ENCODE peak calls at places on chromosomes 11 and 22, in nine cellular contexts. W is NB4; Y is SJSA1; U is HCEC 1CT; B is effector CD4-positive, alpha-beta T cell; Q is AG10803; O is progenitor cell of endocrine pancreas; G is AG09319; Z is GM03348. P is an unnamed sample.

GRCh38 chr11:111001091-111001430 is 244.5 kb upstream of the POU2AF2 start:
- DNase-seq in W (no peak), Y (no peak), U (no peak), B (no peak), Q (peak; percentile 76), O (no peak), G (peak; percentile 71), Z (no peak), P (no peak)

GRCh38 chr11:20016526-20016925 is 143.7 kb downstream of the DBX1 start:
- DNase-seq in W (no peak), Y (no peak), U (no peak), B (no peak), Q (no peak), O (no peak), G (no peak), Z (no peak), P (no peak)

GRCh38 chr11:114250993-114251796 is 45.0 kb upstream of the NNMT start:
- DNase-seq in W (no peak), Y (no peak), U (no peak), B (no peak), Q (no peak), O (no peak), G (no peak), Z (no peak), P (no peak)

GRCh38 chr11:65852508-65853248 is 5.3 kb downstream of the CFL1 start:
- DNase-seq in W (no peak), Y (no peak), U (no peak), B (no peak), Q (no peak), O (no peak), G (no peak), Z (no peak), P (no peak)

GRCh38 chr11:132119573-132119972 is 749.2 kb downstream of the NTM start:
- DNase-seq in W (no peak), Y (no peak), U (no peak), B (no peak), Q (no peak), O (no peak), G (no peak), Z (no peak), P (no peak)

GRCh38 chr22:34111210-34111824 is 191.0 kb upstream of the LARGE1 start:
- DNase-seq in W (peak; percentile 43), Y (no peak), U (no peak), B (no peak), Q (peak; percentile 11), O (peak; percentile 23), G (no peak), Z (peak; percentile 69), P (no peak)

GRCh38 chr11:128437137-128437536 is 150.2 kb downstream of the ETS1 start:
- DNase-seq in W (no peak), Y (no peak), U (no peak), B (no peak), Q (peak; percentile 79), O (no peak), G (peak; percentile 73), Z (peak; percentile 56), P (no peak)

GRCh38 chr11:34860034-34860433 is 56.1 kb downstream of the APIP start:
- DNase-seq in W (no peak), Y (no peak), U (no peak), B (no peak), Q (no peak), O (no peak), G (no peak), Z (peak; percentile 11), P (no peak)

GRCh38 chr11:10305964-10306918 is 1.4 kb downstream of the ADM start:
- DNase-seq in W (peak; percentile 65), Y (no peak), U (no peak), B (no peak), Q (peak; percentile 36), O (no peak), G (no peak), Z (peak; percentile 49), P (no peak)

GRCh38 chr11:2275334-2276279 is 5.2 kb upstream of the ASCL2 start:
- DNase-seq in W (no peak), Y (peak; percentile 42), U (no peak), B (no peak), Q (no peak), O (no peak), G (no peak), Z (no peak), P (no peak)

GRCh38 chr11:36398261-36398953 is 102.3 kb downstream of the PRR5L start:
- DNase-seq in W (no peak), Y (no peak), U (no peak), B (no peak), Q (no peak), O (no peak), G (no peak), Z (no peak), P (peak; percentile 20)

GRCh38 chr22:48234011-48234410 is 1471.6 kb downstream of the TBC1D22A start:
- DNase-seq in W (no peak), Y (peak; percentile 31), U (no peak), B (no peak), Q (peak; percentile 1), O (no peak), G (no peak), Z (no peak), P (no peak)

GRCh38 chr11:73140213-73141030 is 1.7 kb downstream of the FCHSD2 start:
- DNase-seq in W (peak; percentile 43), Y (no peak), U (peak; percentile 39), B (no peak), Q (peak; percentile 29), O (no peak), G (no peak), Z (peak; percentile 57), P (no peak)

GRCh38 chr22:25359601-25360261 is 140.3 kb downstream of the CRYBB2 start:
- DNase-seq in W (no peak), Y (no peak), U (no peak), B (no peak), Q (no peak), O (no peak), G (no peak), Z (no peak), P (no peak)

GRCh38 chr11:115423728-115424459 is 80.3 kb downstream of the CADM1 start:
- DNase-seq in W (no peak), Y (no peak), U (no peak), B (no peak), Q (no peak), O (no peak), G (no peak), Z (no peak), P (no peak)

GRCh38 chr11:12272821-12273617 is 104.4 kb upstream of the PARVA start:
- DNase-seq in W (no peak), Y (peak; percentile 75), U (peak; percentile 19), B (no peak), Q (peak; percentile 60), O (no peak), G (no peak), Z (peak; percentile 49), P (no peak)

GRCh38 chr11:44456544-44457270 is 108.8 kb upstream of the CD82 start:
- DNase-seq in W (peak; percentile 19), Y (peak; percentile 42), U (no peak), B (no peak), Q (no peak), O (no peak), G (no peak), Z (no peak), P (no peak)

GRCh38 chr11:132686827-132687370 is 845.4 kb downstream of the OPCML start:
- DNase-seq in W (no peak), Y (no peak), U (no peak), B (no peak), Q (no peak), O (no peak), G (no peak), Z (no peak), P (no peak)

GRCh38 chr11:26974068-26974790 is 19.7 kb upstream of the FIBIN start:
- DNase-seq in W (no peak), Y (no peak), U (peak; percentile 93), B (no peak), Q (peak; percentile 72), O (no peak), G (peak; percentile 51), Z (no peak), P (no peak)

GRCh38 chr11:76185511-76185910 is 20.8 kb downstream of the WNT11 start:
- DNase-seq in W (no peak), Y (no peak), U (no peak), B (no peak), Q (no peak), O (no peak), G (no peak), Z (no peak), P (no peak)

GRCh38 chr11:69294621-69295078 is 695 bp downstream of the MYEOV start:
- DNase-seq in W (no peak), Y (no peak), U (no peak), B (no peak), Q (no peak), O (no peak), G (no peak), Z (no peak), P (no peak)

GRCh38 chr22:37454857-37455686 is 27.8 kb upstream of the ELFN2 start:
- DNase-seq in W (peak; percentile 55), Y (peak; percentile 92), U (peak; percentile 79), B (no peak), Q (peak; percentile 76), O (no peak), G (no peak), Z (peak; percentile 76), P (no peak)

GRCh38 chr11:73551697-73552096 is 46.2 kb downstream of the FAM168A start:
- DNase-seq in W (no peak), Y (no peak), U (no peak), B (no peak), Q (no peak), O (no peak), G (no peak), Z (no peak), P (no peak)

GRCh38 chr11:61897387-61898246 is 6.3 kb upstream of the FADS3 start:
- DNase-seq in W (peak; percentile 85), Y (peak; percentile 88), U (peak; percentile 29), B (peak; percentile 72), Q (peak; percentile 55), O (peak; percentile 88), G (no peak), Z (peak; percentile 91), P (peak; percentile 56)

GRCh38 chr22:27032121-27032761 is 374.9 kb downstream of the MIAT start:
- DNase-seq in W (peak; percentile 7), Y (no peak), U (no peak), B (no peak), Q (no peak), O (no peak), G (no peak), Z (peak; percentile 30), P (peak; percentile 76)

GRCh38 chr11:76318744-76319384 is 62.1 kb downstream of the THAP12 start:
- DNase-seq in W (peak; percentile 83), Y (peak; percentile 54), U (peak; percentile 54), B (peak; percentile 86), Q (peak; percentile 54), O (peak; percentile 82), G (peak; percentile 23), Z (peak; percentile 89), P (peak; percentile 87)

GRCh38 chr22:27220349-27220748 is 563.0 kb downstream of the MIAT start:
- DNase-seq in W (no peak), Y (no peak), U (peak; percentile 5), B (no peak), Q (peak; percentile 92), O (no peak), G (no peak), Z (peak; percentile 79), P (no peak)

GRCh38 chr22:34099278-34099677 is 179.0 kb upstream of the LARGE1 start:
- DNase-seq in W (no peak), Y (no peak), U (no peak), B (no peak), Q (no peak), O (no peak), G (no peak), Z (no peak), P (no peak)

GRCh38 chr22:29400576-29400975 is 12.2 kb upstream of the AP1B1 start:
- DNase-seq in W (no peak), Y (no peak), U (no peak), B (no peak), Q (no peak), O (no peak), G (no peak), Z (no peak), P (no peak)

GRCh38 chr11:120658071-120658423 is 146.5 kb downstream of the GRIK4 start:
- DNase-seq in W (peak; percentile 28), Y (no peak), U (no peak), B (no peak), Q (no peak), O (no peak), G (no peak), Z (no peak), P (no peak)

GRCh38 chr11:104852811-104853210 is 45.4 kb downstream of the CASP12 start:
- DNase-seq in W (no peak), Y (no peak), U (no peak), B (no peak), Q (no peak), O (no peak), G (no peak), Z (no peak), P (no peak)